ENCODE peak calls at places on chromosomes 13 and 19, in four cellular contexts. M is AG04450; Y is stimulated activated CD4-positive, alpha-beta T cell treated with anti-CD3 and anti-CD28 coated beads, Interleukin-1b, Interleukin-23, amount 100 ng/mL, for 1 hour; V is Panc1. P is an unnamed sample.

GRCh38 chr19:639251-640155 is at the start of gene FGF22:
- DNase-seq in M (peak), Y (peak), V (no peak), P (peak)

GRCh38 chr19:1864480-1865171 is 1.2 kb upstream of the KLF16 start:
- DNase-seq in M (no peak), Y (no peak), V (no peak), P (no peak)

GRCh38 chr13:50676602-50677001 is 166.9 kb downstream of the DLEU7 start:
- DNase-seq in M (no peak), Y (no peak), V (no peak), P (no peak)

GRCh38 chr13:48155850-48156249 is 60.9 kb upstream of the MED4 start:
- DNase-seq in M (no peak), Y (peak), V (peak), P (no peak)

GRCh38 chr19:42466521-42467436 is 24.0 kb upstream of the CXCL17 start:
- DNase-seq in M (no peak), Y (no peak), V (no peak), P (no peak)

GRCh38 chr19:10420444-10421239 is at the start of gene PDE4A:
- DNase-seq in M (no peak), Y (no peak), V (no peak), P (no peak)

GRCh38 chr19:4267101-4267900 is 11.8 kb upstream of the SHD start:
- DNase-seq in M (no peak), Y (no peak), V (peak), P (peak)

GRCh38 chr13:105365831-105366230 is 1169.6 kb downstream of the EFNB2 start:
- DNase-seq in M (no peak), Y (no peak), V (no peak), P (no peak)

GRCh38 chr13:28047784-28048388 is 52.5 kb downstream of the FLT3 start:
- DNase-seq in M (no peak), Y (no peak), V (no peak), P (no peak)

GRCh38 chr13:50071399-50071798 is 56.2 kb downstream of the KCNRG start:
- DNase-seq in M (no peak), Y (no peak), V (no peak), P (no peak)

GRCh38 chr19:17138937-17139598 is 63.5 kb downstream of the MYO9B start:
- DNase-seq in M (no peak), Y (no peak), V (no peak), P (no peak)

GRCh38 chr13:80029170-80029569 is 311.8 kb downstream of the SPRY2 start:
- DNase-seq in M (no peak), Y (no peak), V (no peak), P (no peak)